ENCODE peak calls at places on chromosomes 13 and 19, in ten cellular contexts. One of them, this sample, is unnamed.

GRCh38 chr19:50906217-50906616 is 5.0 kb downstream of the KLK4 start:
- DNase-seq in lower leg skin: no peak
- DNase-seq in IMR-90: no peak
- DNase-seq in neural progenitor cell: peak
- DNase-seq in right lobe of liver: no peak
- DNase-seq in adrenal gland: no peak
- DNase-seq in body of pancreas: peak
- DNase-seq in prostate gland: peak
- DNase-seq in brain microvascular endothelial cell: no peak
- DNase-seq in breast epithelium: no peak
- DNase-seq in this sample: peak

GRCh38 chr13:99830931-99831330 is 140.6 kb downstream of the ZIC5 start:
- DNase-seq in neural progenitor cell: peak
- DNase-seq in IMR-90: no peak
- DNase-seq in body of pancreas: no peak
- DNase-seq in prostate gland: no peak
- DNase-seq in adrenal gland: no peak
- DNase-seq in breast epithelium: no peak
- DNase-seq in right lobe of liver: no peak
- DNase-seq in lower leg skin: no peak
- DNase-seq in brain microvascular endothelial cell: no peak
- DNase-seq in this sample: no peak

GRCh38 chr19:8525401-8525684 is 11.4 kb upstream of the ZNF414 start:
- DNase-seq in IMR-90: no peak
- DNase-seq in adrenal gland: no peak
- DNase-seq in right lobe of liver: no peak
- DNase-seq in body of pancreas: no peak
- DNase-seq in lower leg skin: no peak
- DNase-seq in breast epithelium: no peak
- DNase-seq in neural progenitor cell: no peak
- DNase-seq in prostate gland: no peak
- DNase-seq in brain microvascular endothelial cell: no peak
- DNase-seq in this sample: no peak

GRCh38 chr13:112522578-112522977 is 65.4 kb downstream of the TUBGCP3 start:
- DNase-seq in brain microvascular endothelial cell: no peak
- DNase-seq in breast epithelium: no peak
- DNase-seq in prostate gland: no peak
- DNase-seq in neural progenitor cell: no peak
- DNase-seq in adrenal gland: no peak
- DNase-seq in body of pancreas: no peak
- DNase-seq in lower leg skin: no peak
- DNase-seq in right lobe of liver: no peak
- DNase-seq in IMR-90: peak
- DNase-seq in this sample: no peak

GRCh38 chr19:30373593-30373992 is 1.4 kb downstream of the ZNF536 start:
- DNase-seq in adrenal gland: no peak
- DNase-seq in prostate gland: no peak
- DNase-seq in breast epithelium: no peak
- DNase-seq in body of pancreas: no peak
- DNase-seq in right lobe of liver: peak
- DNase-seq in brain microvascular endothelial cell: no peak
- DNase-seq in IMR-90: no peak
- DNase-seq in neural progenitor cell: peak
- DNase-seq in lower leg skin: peak
- DNase-seq in this sample: no peak

GRCh38 chr13:91087276-91087675 is 260.2 kb upstream of the MIR17HG start:
- DNase-seq in body of pancreas: no peak
- DNase-seq in brain microvascular endothelial cell: no peak
- DNase-seq in breast epithelium: no peak
- DNase-seq in neural progenitor cell: peak
- DNase-seq in right lobe of liver: no peak
- DNase-seq in prostate gland: no peak
- DNase-seq in lower leg skin: no peak
- DNase-seq in IMR-90: no peak
- DNase-seq in adrenal gland: no peak
- DNase-seq in this sample: no peak

GRCh38 chr19:13934785-13935109 is 3.5 kb downstream of the PODNL1 start:
- DNase-seq in brain microvascular endothelial cell: no peak
- DNase-seq in prostate gland: no peak
- DNase-seq in IMR-90: no peak
- DNase-seq in lower leg skin: no peak
- DNase-seq in adrenal gland: no peak
- DNase-seq in body of pancreas: no peak
- DNase-seq in neural progenitor cell: no peak
- DNase-seq in right lobe of liver: no peak
- DNase-seq in breast epithelium: no peak
- DNase-seq in this sample: no peak

GRCh38 chr13:112240076-112240475 is 136.1 kb upstream of the SPACA7 start:
- DNase-seq in lower leg skin: peak
- DNase-seq in IMR-90: no peak
- DNase-seq in prostate gland: no peak
- DNase-seq in right lobe of liver: no peak
- DNase-seq in adrenal gland: no peak
- DNase-seq in brain microvascular endothelial cell: no peak
- DNase-seq in body of pancreas: no peak
- DNase-seq in breast epithelium: no peak
- DNase-seq in neural progenitor cell: no peak
- DNase-seq in this sample: no peak

GRCh38 chr19:14116525-14116917 is 1.0 kb downstream of the PRKACA start:
- DNase-seq in adrenal gland: no peak
- DNase-seq in neural progenitor cell: no peak
- DNase-seq in right lobe of liver: no peak
- DNase-seq in IMR-90: no peak
- DNase-seq in brain microvascular endothelial cell: no peak
- DNase-seq in prostate gland: no peak
- DNase-seq in body of pancreas: no peak
- DNase-seq in breast epithelium: no peak
- DNase-seq in lower leg skin: no peak
- DNase-seq in this sample: no peak

GRCh38 chr19:10294368-10294697 is 4.6 kb downstream of the ICAM5 start:
- DNase-seq in IMR-90: no peak
- DNase-seq in adrenal gland: no peak
- DNase-seq in brain microvascular endothelial cell: no peak
- DNase-seq in body of pancreas: no peak
- DNase-seq in lower leg skin: no peak
- DNase-seq in neural progenitor cell: peak
- DNase-seq in right lobe of liver: no peak
- DNase-seq in breast epithelium: no peak
- DNase-seq in prostate gland: no peak
- DNase-seq in this sample: no peak

GRCh38 chr13:84132491-84132890 is 250.2 kb upstream of the SLITRK1 start:
- DNase-seq in right lobe of liver: no peak
- DNase-seq in lower leg skin: no peak
- DNase-seq in body of pancreas: no peak
- DNase-seq in IMR-90: no peak
- DNase-seq in breast epithelium: no peak
- DNase-seq in brain microvascular endothelial cell: no peak
- DNase-seq in adrenal gland: no peak
- DNase-seq in neural progenitor cell: no peak
- DNase-seq in prostate gland: no peak
- DNase-seq in this sample: no peak

GRCh38 chr13:21675095-21676007 is 4.5 kb downstream of the FGF9 start:
- DNase-seq in lower leg skin: no peak
- DNase-seq in IMR-90: no peak
- DNase-seq in prostate gland: no peak
- DNase-seq in adrenal gland: peak
- DNase-seq in body of pancreas: peak
- DNase-seq in breast epithelium: no peak
- DNase-seq in right lobe of liver: no peak
- DNase-seq in brain microvascular endothelial cell: no peak
- DNase-seq in neural progenitor cell: peak
- DNase-seq in this sample: peak

GRCh38 chr19:11383706-11384048 is 437 bp downstream of the EPOR start:
- DNase-seq in adrenal gland: no peak
- DNase-seq in body of pancreas: no peak
- DNase-seq in IMR-90: no peak
- DNase-seq in right lobe of liver: no peak
- DNase-seq in breast epithelium: no peak
- DNase-seq in brain microvascular endothelial cell: no peak
- DNase-seq in prostate gland: no peak
- DNase-seq in neural progenitor cell: peak
- DNase-seq in lower leg skin: no peak
- DNase-seq in this sample: no peak

GRCh38 chr13:49938921-49939320 is 2.8 kb upstream of the SPRYD7 start:
- DNase-seq in brain microvascular endothelial cell: no peak
- DNase-seq in body of pancreas: peak
- DNase-seq in breast epithelium: no peak
- DNase-seq in IMR-90: no peak
- DNase-seq in right lobe of liver: peak
- DNase-seq in lower leg skin: no peak
- DNase-seq in prostate gland: no peak
- DNase-seq in adrenal gland: no peak
- DNase-seq in neural progenitor cell: no peak
- DNase-seq in this sample: peak

GRCh38 chr13:47025791-47026419 is 129.1 kb upstream of the HTR2A start:
- DNase-seq in body of pancreas: no peak
- DNase-seq in prostate gland: no peak
- DNase-seq in adrenal gland: no peak
- DNase-seq in right lobe of liver: no peak
- DNase-seq in lower leg skin: no peak
- DNase-seq in IMR-90: no peak
- DNase-seq in breast epithelium: no peak
- DNase-seq in brain microvascular endothelial cell: no peak
- DNase-seq in neural progenitor cell: no peak
- DNase-seq in this sample: no peak

GRCh38 chr19:2461751-2462634 is 5.2 kb upstream of the LMNB2 start:
- DNase-seq in lower leg skin: peak
- DNase-seq in breast epithelium: no peak
- DNase-seq in prostate gland: no peak
- DNase-seq in adrenal gland: peak
- DNase-seq in brain microvascular endothelial cell: no peak
- DNase-seq in IMR-90: peak
- DNase-seq in body of pancreas: peak
- DNase-seq in right lobe of liver: peak
- DNase-seq in neural progenitor cell: peak
- DNase-seq in this sample: peak
- TF ChIP-seq CTCF in lower leg skin: no peak
- TF ChIP-seq CTCF in breast epithelium: no peak
- TF ChIP-seq CTCF in prostate gland: no peak
- TF ChIP-seq CTCF in adrenal gland: no peak
- TF ChIP-seq CTCF in brain microvascular endothelial cell: peak
- TF ChIP-seq CTCF in IMR-90: peak
- TF ChIP-seq CTCF in body of pancreas: peak
- TF ChIP-seq CTCF in right lobe of liver: no peak
- TF ChIP-seq CTCF in neural progenitor cell: peak
- TF ChIP-seq CTCF in this sample: no peak

DNA sequence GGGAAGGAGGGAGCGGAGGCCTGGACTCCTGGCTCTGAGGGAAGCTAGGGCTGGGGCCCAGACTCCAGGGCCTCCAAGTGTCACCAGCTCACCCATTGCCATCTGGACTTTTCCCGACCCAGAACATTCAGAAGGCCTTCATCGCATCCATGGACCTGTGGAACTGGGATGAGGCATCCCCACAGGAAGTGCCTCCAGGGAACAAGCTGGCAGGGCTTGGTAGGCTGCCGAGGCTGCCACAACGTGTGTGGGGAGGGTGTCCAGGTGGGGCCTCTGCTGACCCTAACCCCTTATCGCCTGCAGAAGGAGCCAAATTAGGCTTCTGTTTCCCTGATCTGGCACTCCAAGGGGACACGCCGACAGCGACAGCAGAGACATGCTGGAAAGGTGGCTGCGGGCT is 767 bp downstream of the ETV2 start:
- DNase-seq in neural progenitor cell: peak
- DNase-seq in right lobe of liver: no peak
- DNase-seq in prostate gland: no peak
- DNase-seq in lower leg skin: no peak
- DNase-seq in adrenal gland: no peak
- DNase-seq in IMR-90: no peak
- DNase-seq in body of pancreas: no peak
- DNase-seq in breast epithelium: no peak
- DNase-seq in brain microvascular endothelial cell: no peak
- DNase-seq in this sample: no peak
- H3K4me3 ChIP-seq in neural progenitor cell: no peak
- H3K4me3 ChIP-seq in right lobe of liver: no peak
- H3K4me3 ChIP-seq in prostate gland: no peak
- H3K4me3 ChIP-seq in lower leg skin: no peak
- H3K4me3 ChIP-seq in adrenal gland: no peak
- H3K4me3 ChIP-seq in IMR-90: no peak
- H3K4me3 ChIP-seq in body of pancreas: no peak
- H3K4me3 ChIP-seq in breast epithelium: no peak
- H3K4me3 ChIP-seq in brain microvascular endothelial cell: no peak
- H3K4me3 ChIP-seq in this sample: no peak

DNA sequence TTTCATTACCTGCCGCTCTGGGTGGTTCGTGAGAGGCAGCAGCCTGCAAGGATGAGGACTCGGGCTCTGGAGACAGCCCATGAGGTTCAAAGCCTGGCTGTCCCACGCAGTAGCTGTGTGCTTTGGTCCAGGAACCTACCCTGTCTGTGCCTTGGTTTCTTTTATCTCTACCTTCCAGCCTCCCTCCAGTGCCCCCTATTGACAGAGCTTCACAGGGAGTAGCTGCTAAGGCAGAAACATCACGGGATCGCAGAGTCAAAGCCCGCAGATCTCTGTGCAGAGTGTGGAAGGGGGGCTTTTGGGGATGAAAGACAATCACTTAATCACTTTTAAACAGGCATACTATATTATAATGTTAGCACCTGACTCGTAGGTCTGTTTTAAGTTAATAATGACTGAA is 16.2 kb downstream of the ZNF71 start:
- DNase-seq in body of pancreas: no peak
- DNase-seq in brain microvascular endothelial cell: no peak
- DNase-seq in prostate gland: no peak
- DNase-seq in lower leg skin: no peak
- DNase-seq in neural progenitor cell: no peak
- DNase-seq in breast epithelium: no peak
- DNase-seq in adrenal gland: no peak
- DNase-seq in IMR-90: no peak
- DNase-seq in right lobe of liver: no peak
- DNase-seq in this sample: no peak
- TF ChIP-seq CTCF in body of pancreas: no peak
- TF ChIP-seq CTCF in brain microvascular endothelial cell: no peak
- TF ChIP-seq CTCF in prostate gland: no peak
- TF ChIP-seq CTCF in lower leg skin: no peak
- TF ChIP-seq CTCF in neural progenitor cell: no peak
- TF ChIP-seq CTCF in breast epithelium: no peak
- TF ChIP-seq CTCF in adrenal gland: no peak
- TF ChIP-seq CTCF in IMR-90: no peak
- TF ChIP-seq CTCF in right lobe of liver: no peak
- TF ChIP-seq CTCF in this sample: no peak

DNA sequence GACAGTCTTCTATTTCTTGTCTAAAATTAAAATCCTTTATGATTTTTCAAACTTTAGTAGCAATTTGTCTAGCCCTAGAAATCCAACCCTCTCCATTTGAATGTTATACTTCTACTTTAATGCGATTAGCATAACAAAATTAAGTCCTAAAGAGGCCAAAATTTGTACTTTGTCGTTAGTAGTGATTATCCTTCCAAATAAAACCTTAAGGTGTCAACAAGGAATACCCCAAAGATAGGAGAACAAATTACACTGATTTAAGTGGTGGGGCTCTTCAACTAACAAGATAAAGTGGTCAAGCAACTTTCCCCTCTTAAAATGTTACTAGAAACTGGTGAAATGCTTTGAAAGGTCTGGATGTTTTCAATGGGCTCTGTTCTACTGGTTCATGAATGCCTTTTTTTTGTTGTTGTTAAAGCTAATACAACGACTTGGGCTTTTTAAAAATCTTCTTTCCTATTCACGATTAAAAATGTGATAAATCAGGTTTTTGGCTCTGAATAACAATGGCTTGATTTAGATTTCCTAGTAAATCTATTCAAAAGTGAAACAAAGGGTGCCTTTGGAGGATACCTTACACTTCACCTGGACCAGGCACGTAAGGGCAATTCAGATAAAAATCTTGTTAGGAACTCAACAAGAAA is 3.3 kb downstream of the SOX21 start:
- DNase-seq in IMR-90: no peak
- DNase-seq in lower leg skin: no peak
- DNase-seq in brain microvascular endothelial cell: no peak
- DNase-seq in adrenal gland: no peak
- DNase-seq in breast epithelium: no peak
- DNase-seq in prostate gland: no peak
- DNase-seq in right lobe of liver: no peak
- DNase-seq in neural progenitor cell: no peak
- DNase-seq in body of pancreas: no peak
- DNase-seq in this sample: no peak
- H3K4me3 ChIP-seq in IMR-90: no peak
- H3K4me3 ChIP-seq in lower leg skin: no peak
- H3K4me3 ChIP-seq in brain microvascular endothelial cell: no peak
- H3K4me3 ChIP-seq in adrenal gland: no peak
- H3K4me3 ChIP-seq in breast epithelium: no peak
- H3K4me3 ChIP-seq in prostate gland: no peak
- H3K4me3 ChIP-seq in right lobe of liver: no peak
- H3K4me3 ChIP-seq in neural progenitor cell: peak
- H3K4me3 ChIP-seq in body of pancreas: no peak
- H3K4me3 ChIP-seq in this sample: no peak

This sample was measured in colonic mucosa.